ENCODE peak calls at places on chromosomes 3 and 15, in five cellular contexts. J is CD8-positive, alpha-beta T cell; P is NAMALWA; R is choroid plexus epithelial cell; I is AML-193. N is an unnamed sample.

GRCh38 chr3:133926736-133927542 is 31.3 kb upstream of the RAB6B start:
- DNase-seq in J (no peak), P (no peak), I (no peak), R (no peak), N (no peak)

GRCh38 chr3:177491301-177492031 is 294.2 kb upstream of the TBL1XR1 start:
- DNase-seq in R (no peak), P (no peak), J (no peak), I (no peak), N (no peak)

GRCh38 chr3:191388823-191389222 is 58.5 kb upstream of the UTS2B start:
- DNase-seq in J (no peak), P (peak), R (peak), I (no peak), N (no peak)

GRCh38 chr15:70902105-70902504 is 9.5 kb downstream of the LRRC49 start:
- DNase-seq in J (no peak), I (no peak), R (peak), P (no peak), N (no peak)

GRCh38 chr15:35321926-35322325 is 224.0 kb downstream of the DPH6 start:
- DNase-seq in J (no peak), I (no peak), R (no peak), P (no peak), N (no peak)

GRCh38 chr3:148631124-148631903 is 66.4 kb upstream of the AGTR1 start:
- DNase-seq in R (peak), P (peak), J (no peak), I (no peak), N (no peak)

GRCh38 chr15:39573844-39574243 is 7.0 kb upstream of the THBS1 start:
- DNase-seq in J (no peak), R (no peak), I (no peak), P (no peak), N (no peak)

GRCh38 chr3:179652467-179653105 is at the start of gene USP13:
- DNase-seq in J (peak), R (peak), I (peak), P (peak), N (peak)

GRCh38 chr15:66729339-66729951 is 27.4 kb downstream of the SMAD6 start:
- DNase-seq in P (no peak), I (no peak), R (peak), J (no peak), N (no peak)

GRCh38 chr3:182682263-182683229 is 110.8 kb upstream of the ATP11B start:
- DNase-seq in P (peak), I (no peak), R (peak), J (peak), N (peak)

GRCh38 chr15:31375772-31376171 is 49.1 kb downstream of the KLF13 start:
- DNase-seq in P (no peak), R (no peak), J (no peak), I (no peak), N (no peak)

GRCh38 chr3:157136647-157137387 is 23.1 kb downstream of the CCNL1 start:
- DNase-seq in R (peak), I (no peak), P (no peak), J (no peak), N (no peak)

GRCh38 chr3:122392868-122393844 is 9.2 kb downstream of the FAM162A start:
- DNase-seq in R (peak), P (peak), I (peak), J (peak), N (peak)

GRCh38 chr3:101104334-101104733 is 111.1 kb upstream of the ABI3BP start:
- DNase-seq in R (no peak), J (no peak), I (no peak), P (no peak), N (no peak)

GRCh38 chr3:87298111-87298718 is 21.8 kb upstream of the POU1F1 start:
- DNase-seq in R (peak), P (peak), J (no peak), I (peak), N (peak)

GRCh38 chr3:179948740-179949139 is 88.0 kb downstream of the PEX5L start:
- DNase-seq in P (no peak), R (no peak), I (no peak), J (no peak), N (no peak)

GRCh38 chr3:64008487-64008886 is 14.8 kb downstream of the PSMD6 start:
- DNase-seq in I (no peak), P (no peak), J (no peak), R (peak), N (no peak)

GRCh38 chr15:41309226-41309905 is 23.0 kb downstream of the OIP5 start:
- DNase-seq in J (no peak), I (no peak), P (no peak), R (no peak), N (no peak)

GRCh38 chr3:76570436-76571057 is 469.4 kb upstream of the ROBO2 start:
- DNase-seq in P (peak), R (peak), J (no peak), I (peak), N (no peak)

GRCh38 chr3:152444029-152444641 is 175.4 kb downstream of the MBNL1 start:
- DNase-seq in R (peak), P (peak), I (peak), J (no peak), N (peak)

GRCh38 chr3:42556089-42556632 is 25.6 kb downstream of the SEC22C start:
- DNase-seq in P (no peak), I (no peak), R (no peak), J (peak), N (peak)

GRCh38 chr3:185555101-185555501 is 2.7 kb upstream of the LIPH start:
- DNase-seq in J (no peak), P (no peak), R (no peak), I (no peak), N (no peak)